ENCODE peak calls at places on chromosomes 11 and 22, in six cellular contexts. One of them, this sample, is unnamed.

GRCh38 chr11:36540998-36541397 is 26.8 kb upstream of the RAG1 start:
- DNase-seq in mesenchymal stem cell: peak; percentile 70
- DNase-seq in IMR-90: peak; percentile 45
- DNase-seq in mesendoderm: peak; percentile 70
- DNase-seq in neuronal stem cell: no peak
- DNase-seq in H9: peak; percentile 64
- DNase-seq in this sample: no peak

GRCh38 chr22:21939392-21940319 is 13.0 kb downstream of the PPM1F start:
- DNase-seq in mesenchymal stem cell: no peak
- DNase-seq in IMR-90: no peak
- DNase-seq in mesendoderm: no peak
- DNase-seq in neuronal stem cell: no peak
- DNase-seq in H9: no peak
- DNase-seq in this sample: no peak

GRCh38 chr11:118911880-118912741 is 13.6 kb downstream of the BCL9L start:
- DNase-seq in mesenchymal stem cell: peak; percentile 96
- DNase-seq in IMR-90: peak; percentile 93
- DNase-seq in mesendoderm: peak; percentile 99
- DNase-seq in neuronal stem cell: no peak
- DNase-seq in H9: peak; percentile 98
- DNase-seq in this sample: peak; percentile 86

GRCh38 chr11:122808494-122808893 is 29.8 kb upstream of the CRTAM start:
- DNase-seq in mesenchymal stem cell: peak; percentile 27
- DNase-seq in IMR-90: peak; percentile 73
- DNase-seq in mesendoderm: no peak
- DNase-seq in neuronal stem cell: no peak
- DNase-seq in H9: no peak
- DNase-seq in this sample: no peak

GRCh38 chr11:70650075-70650909 is 252.0 kb downstream of the CTTN start:
- DNase-seq in mesenchymal stem cell: peak; percentile 75
- DNase-seq in IMR-90: peak; percentile 69
- DNase-seq in mesendoderm: peak; percentile 83
- DNase-seq in neuronal stem cell: peak; percentile 88
- DNase-seq in H9: peak; percentile 83
- DNase-seq in this sample: peak; percentile 90

GRCh38 chr11:66950113-66950535 is 8.1 kb downstream of the PC start:
- DNase-seq in mesenchymal stem cell: peak; percentile 96
- DNase-seq in IMR-90: peak; percentile 94
- DNase-seq in mesendoderm: peak; percentile 97
- DNase-seq in neuronal stem cell: no peak
- DNase-seq in H9: peak; percentile 76
- DNase-seq in this sample: no peak

GRCh38 chr11:14783788-14784187 is 108.2 kb downstream of the CYP2R1 start:
- DNase-seq in mesenchymal stem cell: no peak
- DNase-seq in IMR-90: no peak
- DNase-seq in mesendoderm: no peak
- DNase-seq in neuronal stem cell: no peak
- DNase-seq in H9: no peak
- DNase-seq in this sample: no peak

GRCh38 chr11:4118107-4118506 is 23.5 kb downstream of the RRM1 start:
- DNase-seq in mesenchymal stem cell: peak; percentile 21
- DNase-seq in IMR-90: peak; percentile 63
- DNase-seq in mesendoderm: no peak
- DNase-seq in neuronal stem cell: no peak
- DNase-seq in H9: no peak
- DNase-seq in this sample: no peak

GRCh38 chr11:102522332-102523207 is 8.0 kb downstream of the MMP7 start:
- DNase-seq in mesenchymal stem cell: no peak
- DNase-seq in IMR-90: no peak
- DNase-seq in mesendoderm: no peak
- DNase-seq in neuronal stem cell: no peak
- DNase-seq in H9: no peak
- DNase-seq in this sample: no peak

GRCh38 chr11:69359735-69360470 is 65.9 kb downstream of the MYEOV start:
- DNase-seq in mesenchymal stem cell: peak; percentile 15
- DNase-seq in IMR-90: peak; percentile 55
- DNase-seq in mesendoderm: no peak
- DNase-seq in neuronal stem cell: no peak
- DNase-seq in H9: peak; percentile 3
- DNase-seq in this sample: peak; percentile 16

GRCh38 chr22:44753189-44754042 is 1.0 kb downstream of the ARHGAP8 start:
- DNase-seq in mesenchymal stem cell: no peak
- DNase-seq in IMR-90: peak; percentile 81
- DNase-seq in mesendoderm: peak; percentile 56
- DNase-seq in neuronal stem cell: no peak
- DNase-seq in H9: no peak
- DNase-seq in this sample: no peak

GRCh38 chr11:11338304-11338703 is 14.7 kb downstream of the CSNK2A3 start:
- DNase-seq in mesenchymal stem cell: no peak
- DNase-seq in IMR-90: no peak
- DNase-seq in mesendoderm: no peak
- DNase-seq in neuronal stem cell: no peak
- DNase-seq in H9: no peak
- DNase-seq in this sample: no peak

GRCh38 chr22:48369789-48370507 is 1457.7 kb downstream of the BRD1 start:
- DNase-seq in mesenchymal stem cell: no peak
- DNase-seq in IMR-90: no peak
- DNase-seq in mesendoderm: peak; percentile 82
- DNase-seq in neuronal stem cell: no peak
- DNase-seq in H9: peak; percentile 84
- DNase-seq in this sample: peak; percentile 66

GRCh38 chr22:35445933-35446332 is 46.0 kb downstream of the MCM5 start:
- DNase-seq in mesenchymal stem cell: peak; percentile 53
- DNase-seq in IMR-90: no peak
- DNase-seq in mesendoderm: no peak
- DNase-seq in neuronal stem cell: no peak
- DNase-seq in H9: no peak
- DNase-seq in this sample: no peak

GRCh38 chr11:18524248-18524647 is 2.5 kb downstream of the TSG101 start:
- DNase-seq in mesenchymal stem cell: no peak
- DNase-seq in IMR-90: no peak
- DNase-seq in mesendoderm: no peak
- DNase-seq in neuronal stem cell: no peak
- DNase-seq in H9: no peak
- DNase-seq in this sample: no peak

GRCh38 chr11:9769621-9770020 is 105.7 kb downstream of the SWAP70 start:
- DNase-seq in mesenchymal stem cell: no peak
- DNase-seq in IMR-90: no peak
- DNase-seq in mesendoderm: no peak
- DNase-seq in neuronal stem cell: no peak
- DNase-seq in H9: no peak
- DNase-seq in this sample: no peak

GRCh38 chr22:48357961-48358360 is 1469.7 kb downstream of the BRD1 start:
- DNase-seq in mesenchymal stem cell: no peak
- DNase-seq in IMR-90: no peak
- DNase-seq in mesendoderm: no peak
- DNase-seq in neuronal stem cell: no peak
- DNase-seq in H9: no peak
- DNase-seq in this sample: no peak

GRCh38 chr11:120548682-120549209 is 37.2 kb downstream of the GRIK4 start:
- DNase-seq in mesenchymal stem cell: no peak
- DNase-seq in IMR-90: no peak
- DNase-seq in mesendoderm: no peak
- DNase-seq in neuronal stem cell: no peak
- DNase-seq in H9: no peak
- DNase-seq in this sample: no peak

GRCh38 chr11:103700605-103701004 is 335.8 kb upstream of the DDI1 start:
- DNase-seq in mesenchymal stem cell: peak; percentile 51
- DNase-seq in IMR-90: peak; percentile 79
- DNase-seq in mesendoderm: no peak
- DNase-seq in neuronal stem cell: no peak
- DNase-seq in H9: no peak
- DNase-seq in this sample: no peak

GRCh38 chr11:72833792-72834501 is 19.7 kb downstream of the ATG16L2 start:
- DNase-seq in mesenchymal stem cell: no peak
- DNase-seq in IMR-90: no peak
- DNase-seq in mesendoderm: no peak
- DNase-seq in neuronal stem cell: no peak
- DNase-seq in H9: no peak
- DNase-seq in this sample: no peak

GRCh38 chr11:2295971-2296912 is 5.5 kb downstream of the C11orf21 start:
- DNase-seq in mesenchymal stem cell: no peak
- DNase-seq in IMR-90: no peak
- DNase-seq in mesendoderm: no peak
- DNase-seq in neuronal stem cell: no peak
- DNase-seq in H9: peak; percentile 18
- DNase-seq in this sample: no peak

GRCh38 chr22:38782402-38783094 is 11.4 kb downstream of the DNAL4 start:
- DNase-seq in mesenchymal stem cell: no peak
- DNase-seq in IMR-90: peak; percentile 38
- DNase-seq in mesendoderm: peak; percentile 23
- DNase-seq in neuronal stem cell: no peak
- DNase-seq in H9: no peak
- DNase-seq in this sample: no peak

GRCh38 chr11:291281-292210 is 2.6 kb downstream of the PGGHG start:
- DNase-seq in mesenchymal stem cell: no peak
- DNase-seq in IMR-90: no peak
- DNase-seq in mesendoderm: peak; percentile 70
- DNase-seq in neuronal stem cell: no peak
- DNase-seq in H9: no peak
- DNase-seq in this sample: no peak

GRCh38 chr11:293852-294661 is 5.1 kb downstream of the PGGHG start:
- DNase-seq in mesenchymal stem cell: no peak
- DNase-seq in IMR-90: no peak
- DNase-seq in mesendoderm: no peak
- DNase-seq in neuronal stem cell: no peak
- DNase-seq in H9: no peak
- DNase-seq in this sample: no peak

GRCh38 chr11:290621-291231 is 1.8 kb downstream of the PGGHG start:
- DNase-seq in mesenchymal stem cell: no peak
- DNase-seq in IMR-90: no peak
- DNase-seq in mesendoderm: no peak
- DNase-seq in neuronal stem cell: no peak
- DNase-seq in H9: no peak
- DNase-seq in this sample: no peak

GRCh38 chr11:293293-293851 is 4.4 kb downstream of the PGGHG start:
- DNase-seq in mesenchymal stem cell: no peak
- DNase-seq in IMR-90: no peak
- DNase-seq in mesendoderm: no peak
- DNase-seq in neuronal stem cell: no peak
- DNase-seq in H9: no peak
- DNase-seq in this sample: no peak

DNA sequence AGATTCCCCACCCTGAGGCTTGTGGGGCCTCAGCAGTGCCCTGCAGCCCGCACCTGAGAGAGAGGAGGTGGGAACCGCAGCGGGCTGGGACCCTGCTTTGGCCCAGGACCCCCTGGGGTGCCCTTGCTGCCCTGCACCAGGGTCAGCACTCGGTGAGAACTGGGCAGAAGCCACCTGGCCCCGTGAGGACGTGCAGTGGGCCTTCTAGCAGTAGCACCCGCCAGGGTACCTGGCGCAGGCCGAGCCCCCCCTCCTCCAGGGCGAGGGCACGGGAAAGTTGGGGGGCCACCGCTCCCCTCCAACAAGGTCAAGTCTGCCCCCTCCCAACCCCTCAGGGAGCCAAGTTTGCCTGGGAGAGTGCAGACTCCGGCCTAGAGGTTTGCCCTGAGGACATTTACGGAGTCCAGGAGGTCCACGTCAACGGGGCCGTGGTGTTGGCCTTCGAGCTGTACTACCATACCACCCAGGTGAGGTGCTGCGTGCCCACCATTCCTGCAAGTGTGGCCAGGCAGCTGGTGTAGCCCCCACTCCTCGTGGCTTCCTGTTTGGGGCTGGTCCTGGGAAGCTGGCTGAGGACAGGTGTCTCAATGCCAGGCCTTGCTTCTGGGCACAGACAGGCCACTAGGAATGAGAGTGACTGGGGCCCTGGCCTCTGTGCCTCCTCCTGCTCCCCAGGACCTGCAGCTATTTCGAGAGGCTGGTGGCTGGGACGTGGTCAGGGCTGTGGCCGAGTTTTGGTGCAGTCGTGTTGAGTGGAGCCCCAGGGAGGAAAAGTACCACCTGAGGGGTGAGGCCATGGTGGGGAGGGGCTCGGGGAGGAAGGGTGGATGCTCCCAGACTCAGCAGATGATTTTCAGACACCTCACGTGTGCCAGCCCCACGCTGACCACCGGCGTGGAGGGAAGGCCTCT is 3.5 kb downstream of the PGGHG start:
- DNase-seq in mesenchymal stem cell: no peak
- DNase-seq in IMR-90: no peak
- DNase-seq in mesendoderm: no peak
- DNase-seq in neuronal stem cell: no peak
- DNase-seq in H9: no peak
- DNase-seq in this sample: no peak
- H2BK15ac ChIP-seq in mesenchymal stem cell: no peak overlapping the region
- H2BK15ac ChIP-seq in IMR-90: no peak overlapping the region
- H2BK15ac ChIP-seq in mesendoderm: no peak overlapping the region
- H2BK15ac ChIP-seq in neuronal stem cell: no peak overlapping the region
- H2BK15ac ChIP-seq in H9: no peak overlapping the region
- H2BK15ac ChIP-seq in this sample: no peak overlapping the region

DNA sequence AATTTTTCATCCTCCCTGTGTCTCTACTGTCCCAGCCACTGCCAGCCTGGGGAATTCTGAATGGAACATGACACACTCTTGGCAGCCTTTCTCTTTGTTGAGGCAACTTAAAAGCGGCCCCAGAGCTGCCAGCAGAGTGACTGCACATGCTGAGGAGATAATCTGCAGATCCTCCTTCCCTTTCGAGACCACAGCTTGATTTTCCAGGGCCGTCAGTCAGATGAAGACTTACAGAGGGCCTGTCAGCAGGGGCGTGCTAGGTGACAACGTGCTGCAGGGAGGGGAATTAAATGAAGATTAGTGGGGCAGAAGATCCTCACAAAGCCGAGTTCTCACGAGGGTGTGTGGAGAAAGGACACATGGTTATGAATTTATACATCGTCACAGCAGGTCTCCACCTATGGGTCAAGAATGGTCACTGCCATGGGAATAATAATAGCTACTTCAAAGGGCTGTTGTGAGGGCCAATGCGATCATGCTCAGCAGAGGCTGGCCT is 193.5 kb upstream of the PITPNB start:
- DNase-seq in mesenchymal stem cell: peak; percentile 62
- DNase-seq in IMR-90: peak; percentile 43
- DNase-seq in mesendoderm: peak; percentile 89
- DNase-seq in neuronal stem cell: peak; percentile 58
- DNase-seq in H9: peak; percentile 40
- DNase-seq in this sample: no peak
- H2BK15ac ChIP-seq in mesenchymal stem cell: no peak overlapping the region
- H2BK15ac ChIP-seq in IMR-90: peak overlapping the region; percentile 62
- H2BK15ac ChIP-seq in mesendoderm: no peak overlapping the region
- H2BK15ac ChIP-seq in neuronal stem cell: no peak overlapping the region
- H2BK15ac ChIP-seq in H9: no peak overlapping the region
- H2BK15ac ChIP-seq in this sample: no peak overlapping the region

GRCh38 chr11:65900899-65901180 is 652 bp upstream of the FOSL1 start:
- DNase-seq in mesenchymal stem cell: no peak
- DNase-seq in IMR-90: no peak
- DNase-seq in mesendoderm: no peak
- DNase-seq in neuronal stem cell: no peak
- DNase-seq in H9: no peak
- DNase-seq in this sample: no peak
- H2BK15ac ChIP-seq in mesenchymal stem cell: peak overlapping the region; percentile 20
- H2BK15ac ChIP-seq in IMR-90: peak overlapping the region; percentile 99
- H2BK15ac ChIP-seq in mesendoderm: no peak overlapping the region
- H2BK15ac ChIP-seq in neuronal stem cell: no peak overlapping the region
- H2BK15ac ChIP-seq in H9: no peak overlapping the region
- H2BK15ac ChIP-seq in this sample: no peak overlapping the region

DNA sequence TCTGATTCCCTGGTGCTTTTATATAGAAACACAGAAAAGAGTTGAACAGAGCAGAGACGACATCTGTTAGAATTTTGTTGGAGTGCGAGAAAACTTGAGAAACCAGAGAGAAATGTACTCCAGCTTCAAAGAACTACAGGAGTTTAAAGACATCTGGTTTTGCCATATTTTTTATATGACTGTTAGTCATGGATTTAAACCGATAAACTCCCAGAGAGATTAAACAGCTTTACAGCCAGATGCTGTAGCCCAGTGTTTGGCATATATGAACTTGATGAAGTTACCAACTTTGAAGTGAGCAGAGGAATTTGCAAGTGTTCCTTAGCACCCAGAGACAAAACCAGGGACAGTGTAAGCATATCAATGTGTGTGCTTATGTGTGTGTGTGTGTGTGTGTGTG is 1083.1 kb downstream of the LRRC4C start:
- DNase-seq in mesenchymal stem cell: no peak
- DNase-seq in IMR-90: no peak
- DNase-seq in mesendoderm: no peak
- DNase-seq in neuronal stem cell: no peak
- DNase-seq in H9: no peak
- DNase-seq in this sample: no peak
- H2BK15ac ChIP-seq in mesenchymal stem cell: no peak overlapping the region
- H2BK15ac ChIP-seq in IMR-90: no peak overlapping the region
- H2BK15ac ChIP-seq in mesendoderm: no peak overlapping the region
- H2BK15ac ChIP-seq in neuronal stem cell: no peak overlapping the region
- H2BK15ac ChIP-seq in H9: no peak overlapping the region
- H2BK15ac ChIP-seq in this sample: no peak overlapping the region

This sample was measured in H1.